ENCODE peak calls at places on chromosomes 2 and 18, in four cellular contexts. M is pancreas, F is GM03348, I is SJSA1. H is an unnamed sample.
A peak's percentile ranks its signal among the peaks of the same experiment; 100 is the strongest.

GRCh38 chr2:101949304-101949703 is 42.5 kb upstream of the IL1R2 start:
- DNase-seq in M (no peak), F (no peak), I (no peak), H (no peak)

GRCh38 chr2:173109253-173110188 is 33.9 kb downstream of the MAP3K20 start:
- DNase-seq in M (no peak), F (peak; percentile 64), I (no peak), H (no peak)

GRCh38 chr2:104658149-104658839 is 195.6 kb upstream of the POU3F3 start:
- DNase-seq in M (peak; percentile 16), F (peak; percentile 20), I (no peak), H (no peak)

GRCh38 chr2:20599861-20600461 is 50.9 kb downstream of the HS1BP3 start:
- DNase-seq in M (no peak), F (no peak), I (no peak), H (no peak)

GRCh38 chr2:39243469-39244123 is at the start of gene CDKL4:
- DNase-seq in M (no peak), F (peak; percentile 24), I (no peak), H (no peak)

GRCh38 chr2:148901142-148901541 is 26.1 kb downstream of the KIF5C start:
- DNase-seq in M (no peak), F (no peak), I (no peak), H (no peak)

GRCh38 chr18:3472681-3473544 is 22.9 kb downstream of the TGIF1 start:
- DNase-seq in M (no peak), F (no peak), I (no peak), H (no peak)

GRCh38 chr18:58590231-58590630 is 38.7 kb downstream of the ALPK2 start:
- DNase-seq in M (no peak), F (peak; percentile 92), I (peak; percentile 87), H (no peak)

GRCh38 chr2:136310797-136311558 is 193.0 kb upstream of the CXCR4 start:
- DNase-seq in M (no peak), F (no peak), I (no peak), H (no peak)